ENCODE peak calls at places on chromosomes 6 and 20, in nine cellular contexts. J is fibroblast of pulmonary artery; K is AG09309; H is BJ; D is cardiac fibroblast; R is colonic mucosa; O is CD8-positive, alpha-beta T cell; M is tibial nerve; A is lower lobe of right lung. F is an unnamed sample.

GRCh38 chr6:169263836-169264608 is 10.4 kb upstream of the THBS2 start:
- DNase-seq in J (peak; percentile 60), K (peak; percentile 51), H (no peak), D (peak; percentile 64), R (no peak), O (no peak), M (no peak), A (no peak), F (peak; percentile 82)

GRCh38 chr6:29752451-29753308 is 29.4 kb downstream of the HLA-F start:
- DNase-seq in J (peak; percentile 90), K (peak; percentile 56), H (peak; percentile 59), D (peak; percentile 93), R (peak; percentile 90), O (peak; percentile 81), M (peak; percentile 84), A (peak; percentile 94), F (peak; percentile 88)

GRCh38 chr6:33856655-33857054 is 52.9 kb upstream of the MLN start:
- DNase-seq in J (no peak), K (no peak), H (no peak), D (no peak), R (no peak), O (peak; percentile 81), M (no peak), A (no peak), F (no peak)

GRCh38 chr6:122289721-122290501 is 109.5 kb upstream of the HSF2 start:
- DNase-seq in J (peak; percentile 14), K (peak; percentile 4), H (no peak), D (peak; percentile 6), R (no peak), O (no peak), M (no peak), A (no peak), F (peak; percentile 14)

GRCh38 chr6:47044418-47044817 is 2.3 kb upstream of the ADGRF1 start:
- DNase-seq in J (peak; percentile 51), K (no peak), H (no peak), D (peak; percentile 85), R (peak; percentile 27), O (no peak), M (no peak), A (no peak), F (no peak)

GRCh38 chr6:13241364-13241763 is 87.0 kb downstream of the TBC1D7 start:
- DNase-seq in J (no peak), K (no peak), H (no peak), D (no peak), R (no peak), O (no peak), M (no peak), A (no peak), F (no peak)

GRCh38 chr6:155273438-155273837 is 9.6 kb downstream of the CLDN20 start:
- DNase-seq in J (peak; percentile 93), K (peak; percentile 61), H (no peak), D (peak; percentile 97), R (no peak), O (no peak), M (no peak), A (no peak), F (peak; percentile 81)

GRCh38 chr6:7685276-7685675 is 40.6 kb upstream of the BMP6 start:
- DNase-seq in J (no peak), K (no peak), H (no peak), D (peak; percentile 48), R (no peak), O (no peak), M (no peak), A (no peak), F (no peak)

GRCh38 chr6:106530502-106530901 is 98.8 kb downstream of the RTN4IP1 start:
- DNase-seq in J (peak; percentile 41), K (no peak), H (no peak), D (peak; percentile 53), R (no peak), O (no peak), M (no peak), A (no peak), F (peak; percentile 82)

GRCh38 chr20:7305971-7306370 is 538.5 kb downstream of the BMP2 start:
- DNase-seq in J (no peak), K (no peak), H (no peak), D (peak; percentile 16), R (no peak), O (no peak), M (no peak), A (no peak), F (no peak)

GRCh38 chr6:124962617-124963415 is 579 bp downstream of the RNF217 start:
- DNase-seq in J (peak; percentile 42), K (no peak), H (no peak), D (peak; percentile 48), R (peak; percentile 62), O (no peak), M (no peak), A (peak; percentile 64), F (peak; percentile 46)

DNA sequence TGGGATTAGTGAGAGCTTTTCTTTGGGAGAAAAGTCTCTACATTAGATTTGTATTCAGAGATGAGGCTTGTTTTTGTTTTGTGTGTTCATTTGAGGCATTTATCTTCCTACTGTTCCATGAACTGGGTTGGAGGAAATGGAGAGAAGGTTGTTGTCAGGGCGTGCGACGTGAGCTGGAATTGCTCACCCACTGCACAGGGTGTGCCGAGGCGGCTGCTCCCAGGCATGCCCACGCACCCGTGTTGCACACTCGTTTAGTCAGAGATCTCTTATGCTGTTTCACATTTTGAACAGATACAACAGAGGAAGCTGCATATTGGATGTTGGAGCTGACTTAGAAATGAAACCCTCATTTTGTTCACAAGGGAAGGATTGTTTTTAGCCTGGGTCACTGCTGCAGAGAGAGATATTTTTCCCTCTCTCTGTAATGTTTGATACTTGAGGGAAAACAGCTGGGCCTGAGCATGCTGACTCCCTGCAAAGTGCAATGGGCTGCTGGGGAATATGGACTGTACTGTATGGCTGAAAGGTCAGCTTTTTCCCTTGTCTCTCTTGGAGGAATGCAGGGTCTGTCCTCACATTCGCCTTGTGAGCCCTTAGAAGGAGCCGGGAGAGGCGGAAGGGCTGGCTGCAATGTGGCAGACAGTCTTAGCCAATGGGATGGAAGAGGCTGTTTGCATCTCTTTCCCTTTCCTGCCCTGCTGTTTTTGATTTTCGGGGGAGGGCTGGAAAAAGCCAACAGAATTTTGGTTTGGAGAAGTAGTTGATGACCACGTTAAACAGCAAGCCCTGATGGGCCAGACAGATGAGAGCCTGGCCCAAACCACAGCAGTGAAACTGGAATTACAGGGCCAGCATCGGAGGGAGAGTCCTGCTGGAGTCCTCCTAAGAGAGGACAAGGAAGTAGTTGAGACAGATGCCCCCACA is 170.8 kb downstream of the SASH1 start:
- DNase-seq in J (peak; percentile 60), K (no peak), H (no peak), D (peak; percentile 58), R (no peak), O (no peak), M (no peak), A (no peak), F (peak; percentile 94)
- H3K4me3 ChIP-seq in J (no peak overlapping the region), K (peak overlapping the region; percentile 19), H (peak overlapping the region; percentile 16), D (peak overlapping the region; percentile 0), R (no peak overlapping the region), O (no peak overlapping the region), M (peak overlapping the region; percentile 15), A (peak overlapping the region; percentile 17), F (peak overlapping the region; percentile 54)

GRCh38 chr6:44172759-44173500 is 14.3 kb downstream of the CAPN11 start:
- DNase-seq in J (peak; percentile 81), K (no peak), H (peak; percentile 12), D (peak; percentile 80), R (peak; percentile 88), O (peak; percentile 71), M (peak; percentile 82), A (peak; percentile 88), F (peak; percentile 75)
- TF ChIP-seq CTCF in J (peak; percentile 92), K (peak; percentile 93), H (peak; percentile 93), D (peak; percentile 89), R (peak; percentile 92), O (peak; percentile 82), M (peak; percentile 86), A (peak; percentile 89), F (peak; percentile 88)

GRCh38 chr6:36807143-36807542 is 32.1 kb downstream of the CPNE5 start:
- DNase-seq in J (no peak), K (no peak), H (no peak), D (no peak), R (no peak), O (no peak), M (no peak), A (no peak), F (no peak)
- H3K4me3 ChIP-seq in J (no peak overlapping the region), K (no peak overlapping the region), H (no peak overlapping the region), D (no peak overlapping the region), R (no peak overlapping the region), O (no peak overlapping the region), M (no peak overlapping the region), A (no peak overlapping the region), F (no peak overlapping the region)

DNA sequence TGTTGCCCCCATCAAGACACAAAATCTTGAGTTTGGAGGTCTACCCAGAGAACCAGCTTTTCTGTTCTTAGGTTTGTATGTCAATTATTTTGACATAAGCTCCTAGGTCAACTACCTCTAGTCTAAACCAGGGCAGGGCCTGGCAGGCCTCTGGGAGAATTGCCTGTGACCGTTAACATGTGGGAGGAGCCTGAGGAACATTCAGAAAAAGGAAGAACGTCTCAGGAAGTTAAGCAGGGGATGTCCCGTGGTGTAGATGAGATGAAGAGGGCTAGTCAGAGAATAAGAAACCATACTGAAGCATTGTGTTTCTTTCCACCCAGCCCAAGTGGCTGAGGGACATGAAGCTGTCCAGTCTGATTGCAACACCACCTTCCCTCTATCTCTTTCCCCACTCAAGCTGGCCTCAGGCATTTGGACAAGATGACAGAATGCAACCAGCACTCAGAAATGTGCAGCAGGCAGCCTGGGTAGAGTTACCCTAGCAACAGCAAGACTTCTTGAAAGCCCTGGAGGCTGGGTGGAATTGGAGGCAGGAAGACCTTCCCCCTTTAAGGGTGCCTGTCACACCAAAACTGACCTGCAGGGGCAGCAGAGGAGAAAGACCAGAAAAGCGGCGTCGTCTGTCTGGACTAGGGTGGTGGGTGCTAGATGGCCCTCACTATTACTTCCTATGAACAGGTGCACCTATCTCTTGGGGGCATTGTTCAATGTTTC is 186.2 kb downstream of the UNC5CL start:
- DNase-seq in J (peak; percentile 1), K (peak; percentile 14), H (no peak), D (no peak), R (no peak), O (no peak), M (no peak), A (no peak), F (peak; percentile 35)
- TF ChIP-seq CTCF in J (peak; percentile 38), K (peak; percentile 51), H (peak; percentile 54), D (peak; percentile 25), R (no peak), O (no peak), M (no peak), A (peak; percentile 31), F (peak; percentile 49)

GRCh38 chr6:158938811-158939254 is 61.2 kb downstream of the RSPH3 start:
- DNase-seq in J (no peak), K (no peak), H (no peak), D (peak; percentile 22), R (peak; percentile 82), O (peak; percentile 34), M (no peak), A (no peak), F (peak; percentile 28)
- H3K4me3 ChIP-seq in J (peak overlapping the region; percentile 21), K (no peak overlapping the region), H (peak overlapping the region; percentile 24), D (peak overlapping the region; percentile 28), R (peak overlapping the region; percentile 34), O (peak overlapping the region; percentile 17), M (no peak overlapping the region), A (peak overlapping the region; percentile 40), F (peak overlapping the region; percentile 45)

DNA sequence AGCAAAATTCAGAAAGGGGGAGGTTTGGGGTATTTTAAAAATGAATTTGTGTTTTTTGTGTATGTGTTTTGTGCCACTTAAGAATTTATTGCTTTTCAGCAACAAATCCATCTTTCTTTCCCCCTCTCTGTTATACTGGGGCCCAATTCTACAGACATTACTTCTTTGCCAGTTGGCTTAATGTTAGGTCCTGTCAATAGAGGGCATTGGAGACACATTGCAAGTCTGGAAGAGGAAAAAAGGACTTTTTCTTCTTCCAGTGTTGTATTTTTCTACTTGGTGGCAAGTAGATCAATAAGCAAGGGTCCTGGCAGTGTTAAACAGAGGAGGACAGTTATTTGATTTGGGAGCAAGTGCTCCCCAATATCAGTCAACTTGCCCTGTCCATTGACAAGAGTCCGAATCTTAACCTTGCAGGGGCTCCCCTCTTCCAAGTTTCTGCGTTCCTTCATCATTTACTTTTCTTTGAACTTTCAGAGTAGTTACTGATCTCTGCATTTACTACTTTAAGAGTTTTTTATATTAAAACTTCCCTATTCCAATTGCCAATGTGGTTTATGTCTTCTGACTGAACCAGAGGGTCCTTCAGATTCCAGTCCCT is 23.4 kb downstream of the SCML4 start:
- DNase-seq in J (peak; percentile 13), K (no peak), H (no peak), D (no peak), R (no peak), O (no peak), M (no peak), A (no peak), F (no peak)
- TF ChIP-seq CTCF in J (peak; percentile 26), K (peak; percentile 28), H (no peak), D (no peak), R (no peak), O (peak; percentile 40), M (no peak), A (no peak), F (peak; percentile 18)

F was measured in AG10803.